ENCODE peak calls at places on chromosome 16, in eight cellular contexts. B is prostate gland, F is sigmoid colon, O is A549, G is endothelial cell of umbilical vein, L is uterus, X is upper lobe of left lung, A is right lobe of liver. V is an unnamed sample.

GRCh38 chr16:87199901-87200300 is 117.3 kb downstream of the C16orf95 start:
- DNase-seq in B (no peak), F (no peak), O (no peak), G (no peak), L (no peak), X (no peak), A (no peak), V (no peak)

GRCh38 chr16:49980166-49980565 is 44.9 kb upstream of the CNEP1R1 start:
- DNase-seq in B (no peak), F (no peak), O (no peak), G (no peak), L (no peak), X (no peak), A (no peak), V (no peak)

GRCh38 chr16:69112285-69113129 is 7.1 kb downstream of the HAS3 start:
- DNase-seq in B (no peak), F (peak; percentile 67), O (peak; percentile 66), G (peak; percentile 52), L (no peak), X (peak; percentile 69), A (peak; percentile 74), V (peak; percentile 82)

GRCh38 chr16:35365675-35366074 is 1906.3 kb downstream of the TP53TG3F start:
- DNase-seq in B (no peak), F (no peak), O (no peak), G (no peak), L (no peak), X (no peak), A (no peak), V (no peak)

GRCh38 chr16:52597772-52598483 is 51.0 kb upstream of the TOX3 start:
- DNase-seq in B (peak; percentile 31), F (no peak), O (no peak), G (no peak), L (no peak), X (no peak), A (no peak), V (no peak)

GRCh38 chr16:1167276-1168107 is 14.6 kb downstream of the CACNA1H start:
- DNase-seq in B (no peak), F (no peak), O (no peak), G (no peak), L (no peak), X (no peak), A (no peak), V (no peak)

GRCh38 chr16:75250809-75251279 is 580 bp downstream of the BCAR1 start:
- DNase-seq in B (no peak), F (peak; percentile 79), O (no peak), G (no peak), L (peak; percentile 35), X (no peak), A (peak; percentile 81), V (no peak)

GRCh38 chr16:78183437-78183836 is 84.0 kb downstream of the WWOX start:
- DNase-seq in B (no peak), F (no peak), O (no peak), G (no peak), L (no peak), X (no peak), A (no peak), V (no peak)

GRCh38 chr16:24537474-24538337 is 1.7 kb upstream of the RBBP6 start:
- DNase-seq in B (no peak), F (no peak), O (peak; percentile 80), G (no peak), L (no peak), X (no peak), A (no peak), V (no peak)

GRCh38 chr16:11251525-11252481 is 4.2 kb downstream of the SOCS1 start:
- DNase-seq in B (no peak), F (no peak), O (no peak), G (no peak), L (no peak), X (peak; percentile 58), A (no peak), V (no peak)
- TF ChIP-seq POLR2A in B (no peak), F (no peak), O (no peak), G (no peak), L (no peak), X (no peak), A (no peak), V (no peak)

GRCh38 chr16:2467301-2468141 is 3.6 kb upstream of the NTN3 start:
- DNase-seq in B (peak; percentile 61), F (peak; percentile 96), O (peak; percentile 60), G (peak; percentile 42), L (peak; percentile 78), X (no peak), A (no peak), V (peak; percentile 47)
- H3K4me3 ChIP-seq in B (peak overlapping the region; percentile 36), F (peak overlapping the region; percentile 69), O (peak overlapping the region; percentile 53), G (peak overlapping the region; percentile 34), L (peak overlapping the region; percentile 42), X (peak overlapping the region; percentile 53), A (peak overlapping the region; percentile 44), V (peak overlapping the region; percentile 22)

GRCh38 chr16:57389087-57389468 is 15.5 kb upstream of the CCL17 start:
- DNase-seq in B (no peak), F (no peak), O (no peak), G (no peak), L (no peak), X (no peak), A (no peak), V (no peak)
- TF ChIP-seq CTCF in B (no peak), F (no peak), O (no peak), G (no peak), L (no peak), X (no peak), A (no peak), V (no peak)

GRCh38 chr16:29009050-29009837 is 24.4 kb downstream of the LAT start:
- DNase-seq in B (no peak), F (no peak), O (no peak), G (no peak), L (no peak), X (no peak), A (no peak), V (no peak)
- TF ChIP-seq POLR2A in B (no peak), F (no peak), O (no peak), G (no peak), L (no peak), X (no peak), A (no peak), V (no peak)

GRCh38 chr16:84614075-84614474 is 3.8 kb downstream of the COTL1 start:
- DNase-seq in B (no peak), F (no peak), O (no peak), G (no peak), L (peak; percentile 76), X (no peak), A (no peak), V (no peak)
- H3K4me3 ChIP-seq in B (no peak overlapping the region), F (peak overlapping the region; percentile 17), O (no peak overlapping the region), G (no peak overlapping the region), L (no peak overlapping the region), X (no peak overlapping the region), A (no peak overlapping the region), V (no peak overlapping the region)

GRCh38 chr16:82059983-82060421 is 24.9 kb downstream of the HSD17B2 start:
- DNase-seq in B (no peak), F (no peak), O (no peak), G (no peak), L (no peak), X (no peak), A (no peak), V (no peak)
- TF ChIP-seq CTCF in B (no peak), F (no peak), O (no peak), G (no peak), L (no peak), X (no peak), A (no peak), V (no peak)

GRCh38 chr16:30963925-30964511 is 6.5 kb downstream of the SETD1A start:
- DNase-seq in B (no peak), F (no peak), O (no peak), G (no peak), L (no peak), X (no peak), A (no peak), V (no peak)
- TF ChIP-seq POLR2A in B (no peak), F (no peak), O (no peak), G (no peak), L (no peak), X (no peak), A (no peak), V (no peak)

GRCh38 chr16:54937673-54938350 is 7.1 kb downstream of the IRX5 start:
- DNase-seq in B (no peak), F (no peak), O (no peak), G (peak; percentile 8), L (no peak), X (no peak), A (no peak), V (no peak)
- H3K4me3 ChIP-seq in B (peak overlapping the region; percentile 75), F (no peak overlapping the region), O (peak overlapping the region; percentile 57), G (no peak overlapping the region), L (no peak overlapping the region), X (peak overlapping the region; percentile 71), A (no peak overlapping the region), V (no peak overlapping the region)

V was measured in lower leg skin.